ENCODE peak calls at places on chromosome 6, in five cellular contexts. O, R, Q, A and B are unnamed samples.

GRCh38 chr6:36912583-36912982 is 26.8 kb downstream of the C6orf89 start:
- DNase-seq in R (peak), A (no peak), Q (peak), O (peak), B (peak)

GRCh38 chr6:96775727-96776400 is 61.4 kb downstream of the GPR63 start:
- DNase-seq in R (no peak), A (no peak), O (no peak), Q (no peak), B (no peak)

GRCh38 chr6:34147906-34148701 is 2.2 kb upstream of the GRM4 start:
- DNase-seq in Q (no peak), A (no peak), O (no peak), R (no peak), B (no peak)

GRCh38 chr6:123363912-123364311 is 272.8 kb downstream of the TRDN start:
- DNase-seq in O (no peak), A (no peak), R (no peak), Q (no peak), B (no peak)

GRCh38 chr6:39915866-39916265 is 18.4 kb downstream of the MOCS1 start:
- DNase-seq in A (no peak), O (no peak), R (no peak), Q (no peak), B (no peak)

GRCh38 chr6:41371461-41371991 is 36.1 kb downstream of the NCR2 start:
- DNase-seq in A (peak), Q (no peak), R (no peak), O (no peak), B (no peak)

GRCh38 chr6:39281312-39281980 is 32.8 kb downstream of the KCNK17 start:
- DNase-seq in O (no peak), R (no peak), A (no peak), Q (no peak), B (no peak)

GRCh38 chr6:43274916-43275597 is 23.0 kb upstream of the SLC22A7 start:
- DNase-seq in A (no peak), Q (peak), O (peak), R (peak), B (no peak)

GRCh38 chr6:149094934-149095341 is 222.6 kb upstream of the TAB2 start:
- DNase-seq in Q (no peak), A (no peak), R (no peak), O (no peak), B (no peak)

GRCh38 chr6:17600527-17601388 is 656 bp downstream of the FAM8A1 start:
- DNase-seq in A (no peak), R (peak), Q (peak), O (peak), B (no peak)

GRCh38 chr6:129390900-129391299 is 319.1 kb downstream of the ARHGAP18 start:
- DNase-seq in O (no peak), Q (no peak), R (no peak), A (no peak), B (no peak)

GRCh38 chr6:11043961-11044711 is at the start of gene ELOVL2:
- DNase-seq in A (no peak), O (no peak), Q (no peak), R (no peak), B (no peak)